ENCODE peak calls at places on chromosome 6, in six cellular contexts. One of them, this sample, is unnamed.

GRCh38 chr6:37988131-37988530 is 168.6 kb downstream of the ZFAND3 start:
- DNase-seq in GM03348: peak
- DNase-seq in nucleus accumbens: no peak
- DNase-seq in amniotic stem cell: no peak
- DNase-seq in ascending aorta: no peak
- DNase-seq in EH: peak
- DNase-seq in this sample: peak

GRCh38 chr6:71887006-71887743 is 825 bp downstream of the RIMS1 start:
- DNase-seq in amniotic stem cell: peak
- DNase-seq in nucleus accumbens: no peak
- DNase-seq in EH: no peak
- DNase-seq in GM03348: peak
- DNase-seq in ascending aorta: no peak
- DNase-seq in this sample: no peak

GRCh38 chr6:38708483-38708882 is 5.5 kb upstream of the GLO1 start:
- DNase-seq in nucleus accumbens: no peak
- DNase-seq in EH: no peak
- DNase-seq in ascending aorta: no peak
- DNase-seq in amniotic stem cell: no peak
- DNase-seq in GM03348: no peak
- DNase-seq in this sample: no peak

GRCh38 chr6:50681213-50681824 is 32.0 kb upstream of the TFAP2D start:
- DNase-seq in EH: no peak
- DNase-seq in ascending aorta: no peak
- DNase-seq in nucleus accumbens: no peak
- DNase-seq in amniotic stem cell: no peak
- DNase-seq in GM03348: no peak
- DNase-seq in this sample: no peak

GRCh38 chr6:17846762-17847161 is 140.0 kb upstream of the NUP153 start:
- DNase-seq in EH: no peak
- DNase-seq in GM03348: no peak
- DNase-seq in amniotic stem cell: no peak
- DNase-seq in nucleus accumbens: no peak
- DNase-seq in ascending aorta: no peak
- DNase-seq in this sample: no peak

GRCh38 chr6:44052419-44053011 is 74.7 kb downstream of the MRPL14 start:
- DNase-seq in ascending aorta: no peak
- DNase-seq in nucleus accumbens: no peak
- DNase-seq in amniotic stem cell: no peak
- DNase-seq in GM03348: peak
- DNase-seq in EH: peak
- DNase-seq in this sample: peak

GRCh38 chr6:152271681-152272464 is 365.3 kb downstream of the SYNE1 start:
- DNase-seq in GM03348: peak
- DNase-seq in ascending aorta: peak
- DNase-seq in amniotic stem cell: no peak
- DNase-seq in EH: peak
- DNase-seq in nucleus accumbens: no peak
- DNase-seq in this sample: peak

GRCh38 chr6:14193524-14193923 is 76.0 kb downstream of the CD83 start:
- DNase-seq in ascending aorta: no peak
- DNase-seq in amniotic stem cell: no peak
- DNase-seq in EH: peak
- DNase-seq in GM03348: no peak
- DNase-seq in nucleus accumbens: no peak
- DNase-seq in this sample: no peak

GRCh38 chr6:34025851-34026250 is 120.0 kb downstream of the GRM4 start:
- DNase-seq in nucleus accumbens: no peak
- DNase-seq in EH: no peak
- DNase-seq in GM03348: no peak
- DNase-seq in amniotic stem cell: no peak
- DNase-seq in ascending aorta: no peak
- DNase-seq in this sample: no peak

GRCh38 chr6:35391240-35391968 is 49.0 kb downstream of the PPARD start:
- DNase-seq in amniotic stem cell: peak
- DNase-seq in nucleus accumbens: no peak
- DNase-seq in EH: peak
- DNase-seq in ascending aorta: no peak
- DNase-seq in GM03348: peak
- DNase-seq in this sample: peak

GRCh38 chr6:149210376-149210775 is 107.1 kb upstream of the TAB2 start:
- DNase-seq in GM03348: peak
- DNase-seq in nucleus accumbens: no peak
- DNase-seq in EH: peak
- DNase-seq in amniotic stem cell: no peak
- DNase-seq in ascending aorta: no peak
- DNase-seq in this sample: peak

GRCh38 chr6:128246472-128246871 is 273.9 kb downstream of the PTPRK start:
- DNase-seq in EH: no peak
- DNase-seq in GM03348: no peak
- DNase-seq in ascending aorta: no peak
- DNase-seq in nucleus accumbens: no peak
- DNase-seq in amniotic stem cell: no peak
- DNase-seq in this sample: no peak

GRCh38 chr6:147782302-147782701 is 273.8 kb downstream of the SAMD5 start:
- DNase-seq in amniotic stem cell: no peak
- DNase-seq in EH: peak
- DNase-seq in nucleus accumbens: no peak
- DNase-seq in GM03348: no peak
- DNase-seq in ascending aorta: no peak
- DNase-seq in this sample: no peak

GRCh38 chr6:5132741-5133140 is 47.6 kb downstream of the PPP1R3G start:
- DNase-seq in EH: peak
- DNase-seq in GM03348: peak
- DNase-seq in ascending aorta: peak
- DNase-seq in nucleus accumbens: peak
- DNase-seq in amniotic stem cell: no peak
- DNase-seq in this sample: peak

GRCh38 chr6:163356324-163356723 is 58.2 kb upstream of the QKI start:
- DNase-seq in nucleus accumbens: peak
- DNase-seq in ascending aorta: peak
- DNase-seq in EH: no peak
- DNase-seq in GM03348: peak
- DNase-seq in amniotic stem cell: no peak
- DNase-seq in this sample: no peak

GRCh38 chr6:140623498-140623897 is 1249.0 kb upstream of the CITED2 start:
- DNase-seq in nucleus accumbens: no peak
- DNase-seq in amniotic stem cell: no peak
- DNase-seq in EH: peak
- DNase-seq in ascending aorta: no peak
- DNase-seq in GM03348: peak
- DNase-seq in this sample: peak

GRCh38 chr6:29967379-29968010 is 25.2 kb downstream of the HLA-A start:
- DNase-seq in ascending aorta: no peak
- DNase-seq in GM03348: no peak
- DNase-seq in amniotic stem cell: no peak
- DNase-seq in EH: peak
- DNase-seq in nucleus accumbens: no peak
- DNase-seq in this sample: no peak

GRCh38 chr6:1612902-1613301 is 3.2 kb downstream of the FOXC1 start:
- DNase-seq in nucleus accumbens: no peak
- DNase-seq in EH: peak
- DNase-seq in GM03348: peak
- DNase-seq in amniotic stem cell: peak
- DNase-seq in ascending aorta: peak
- DNase-seq in this sample: no peak

GRCh38 chr6:15504040-15504491 is 158.8 kb downstream of the DTNBP1 start:
- DNase-seq in amniotic stem cell: no peak
- DNase-seq in GM03348: peak
- DNase-seq in ascending aorta: no peak
- DNase-seq in nucleus accumbens: no peak
- DNase-seq in EH: no peak
- DNase-seq in this sample: no peak

GRCh38 chr6:31920803-31921202 is 6.7 kb upstream of the C2 start:
- DNase-seq in amniotic stem cell: no peak
- DNase-seq in EH: no peak
- DNase-seq in ascending aorta: no peak
- DNase-seq in GM03348: no peak
- DNase-seq in nucleus accumbens: no peak
- DNase-seq in this sample: no peak

GRCh38 chr6:23533954-23534725 is 591.9 kb upstream of the NRSN1 start:
- DNase-seq in GM03348: no peak
- DNase-seq in amniotic stem cell: no peak
- DNase-seq in nucleus accumbens: no peak
- DNase-seq in EH: no peak
- DNase-seq in ascending aorta: no peak
- DNase-seq in this sample: no peak

GRCh38 chr6:31394381-31394780 is 9.0 kb upstream of the MICA start:
- DNase-seq in nucleus accumbens: no peak
- DNase-seq in EH: no peak
- DNase-seq in amniotic stem cell: no peak
- DNase-seq in ascending aorta: no peak
- DNase-seq in GM03348: no peak
- DNase-seq in this sample: no peak

GRCh38 chr6:22690446-22690845 is 121.1 kb downstream of the HDGFL1 start:
- DNase-seq in EH: no peak
- DNase-seq in amniotic stem cell: no peak
- DNase-seq in nucleus accumbens: no peak
- DNase-seq in ascending aorta: no peak
- DNase-seq in GM03348: no peak
- DNase-seq in this sample: no peak

GRCh38 chr6:56363796-56364195 is 116.4 kb upstream of the COL21A1 start:
- DNase-seq in ascending aorta: no peak
- DNase-seq in amniotic stem cell: no peak
- DNase-seq in nucleus accumbens: no peak
- DNase-seq in GM03348: no peak
- DNase-seq in EH: no peak
- DNase-seq in this sample: no peak

GRCh38 chr6:82959385-82959941 is 106.2 kb downstream of the UBE3D start:
- DNase-seq in EH: peak
- DNase-seq in GM03348: peak
- DNase-seq in amniotic stem cell: no peak
- DNase-seq in nucleus accumbens: no peak
- DNase-seq in ascending aorta: no peak
- DNase-seq in this sample: no peak

GRCh38 chr6:52328721-52329120 is 33.2 kb upstream of the PAQR8 start:
- DNase-seq in EH: no peak
- DNase-seq in GM03348: no peak
- DNase-seq in amniotic stem cell: no peak
- DNase-seq in nucleus accumbens: no peak
- DNase-seq in ascending aorta: no peak
- DNase-seq in this sample: no peak

GRCh38 chr6:19895866-19896579 is 58.9 kb downstream of the ID4 start:
- DNase-seq in EH: no peak
- DNase-seq in GM03348: no peak
- DNase-seq in ascending aorta: no peak
- DNase-seq in amniotic stem cell: no peak
- DNase-seq in nucleus accumbens: no peak
- DNase-seq in this sample: no peak

GRCh38 chr6:25173951-25174474 is 105.2 kb upstream of the CARMIL1 start:
- DNase-seq in GM03348: peak
- DNase-seq in amniotic stem cell: peak
- DNase-seq in ascending aorta: no peak
- DNase-seq in EH: peak
- DNase-seq in nucleus accumbens: no peak
- DNase-seq in this sample: peak

GRCh38 chr6:142731611-142732010 is 213.4 kb downstream of the HIVEP2 start:
- DNase-seq in GM03348: no peak
- DNase-seq in ascending aorta: no peak
- DNase-seq in EH: no peak
- DNase-seq in nucleus accumbens: no peak
- DNase-seq in amniotic stem cell: no peak
- DNase-seq in this sample: no peak

GRCh38 chr6:148969679-148970078 is 222.8 kb downstream of the UST start:
- DNase-seq in nucleus accumbens: no peak
- DNase-seq in EH: no peak
- DNase-seq in ascending aorta: no peak
- DNase-seq in GM03348: peak
- DNase-seq in amniotic stem cell: no peak
- DNase-seq in this sample: no peak

GRCh38 chr6:113672691-113673149 is 184.4 kb upstream of the MARCKS start:
- DNase-seq in ascending aorta: peak
- DNase-seq in GM03348: peak
- DNase-seq in amniotic stem cell: no peak
- DNase-seq in nucleus accumbens: no peak
- DNase-seq in EH: peak
- DNase-seq in this sample: peak

GRCh38 chr6:127118505-127119360 is at the start of gene RSPO3:
- DNase-seq in nucleus accumbens: no peak
- DNase-seq in ascending aorta: no peak
- DNase-seq in amniotic stem cell: no peak
- DNase-seq in EH: peak
- DNase-seq in GM03348: peak
- DNase-seq in this sample: peak

GRCh38 chr6:150485559-150486517 is 113.8 kb upstream of the PLEKHG1 start:
- DNase-seq in nucleus accumbens: no peak
- DNase-seq in amniotic stem cell: no peak
- DNase-seq in GM03348: no peak
- DNase-seq in ascending aorta: no peak
- DNase-seq in EH: no peak
- DNase-seq in this sample: no peak

GRCh38 chr6:26187292-26187691 is 100.1 kb downstream of the HFE start:
- DNase-seq in EH: no peak
- DNase-seq in amniotic stem cell: no peak
- DNase-seq in nucleus accumbens: no peak
- DNase-seq in GM03348: no peak
- DNase-seq in ascending aorta: no peak
- DNase-seq in this sample: no peak

GRCh38 chr6:157196391-157196790 is 126.9 kb downstream of the TMEM242 start:
- DNase-seq in nucleus accumbens: no peak
- DNase-seq in GM03348: no peak
- DNase-seq in amniotic stem cell: no peak
- DNase-seq in EH: no peak
- DNase-seq in ascending aorta: no peak
- DNase-seq in this sample: no peak

GRCh38 chr6:131270534-131270933 is 135.3 kb downstream of the AKAP7 start:
- DNase-seq in ascending aorta: no peak
- DNase-seq in amniotic stem cell: no peak
- DNase-seq in nucleus accumbens: no peak
- DNase-seq in GM03348: no peak
- DNase-seq in EH: no peak
- DNase-seq in this sample: no peak